ENCODE peak calls at places on chromosomes 11 and 22, in nine cellular contexts. U is iris pigment epithelial cell, L is Right ventricle myocardium superior, T is HTR-8/SVneo, P is NCI-H1105 treated with DMSO at 0.1 percent for 48 hours, O is GM23338, G is ACHN, R is coronary artery, M is nucleus accumbens. J is an unnamed sample.

GRCh38 chr22:24039046-24039445 is 27.9 kb downstream of the CABIN1 start:
- DNase-seq in R (no peak), G (no peak), L (no peak), O (no peak), P (no peak), T (no peak), M (no peak), U (peak), J (no peak)

GRCh38 chr22:26725012-26725676 is 67.8 kb downstream of the MIAT start:
- DNase-seq in O (no peak), M (no peak), G (no peak), U (peak), R (no peak), P (no peak), L (no peak), T (no peak), J (no peak)

GRCh38 chr11:73950869-73951710 is at the start of gene DNAJB13:
- DNase-seq in R (no peak), M (no peak), U (peak), O (peak), G (peak), L (peak), T (peak), P (peak), J (no peak)

GRCh38 chr11:45182902-45183301 is 36.5 kb downstream of the PRDM11 start:
- DNase-seq in M (no peak), O (peak), R (no peak), G (peak), P (peak), U (peak), L (no peak), T (no peak), J (no peak)

GRCh38 chr11:47863189-47863892 is 15.2 kb upstream of the NUP160 start:
- DNase-seq in U (peak), T (no peak), M (no peak), R (no peak), L (no peak), P (no peak), G (no peak), O (no peak), J (peak)

GRCh38 chr11:26134481-26135355 is 197.2 kb upstream of the ANO3 start:
- DNase-seq in L (no peak), P (peak), O (peak), R (no peak), U (peak), M (no peak), T (peak), G (peak), J (no peak)

GRCh38 chr11:86760577-86760976 is 39.8 kb upstream of the PRSS23 start:
- DNase-seq in O (no peak), P (no peak), L (no peak), U (peak), R (no peak), M (no peak), T (no peak), G (no peak), J (no peak)

GRCh38 chr11:116173946-116174911 is 598.6 kb downstream of the BUD13 start:
- DNase-seq in M (no peak), T (no peak), O (peak), L (no peak), U (no peak), G (no peak), P (no peak), R (peak), J (no peak)

GRCh38 chr11:17129003-17129402 is 51.5 kb upstream of the RPS13 start:
- DNase-seq in O (no peak), M (no peak), U (peak), P (no peak), T (no peak), L (no peak), R (no peak), G (no peak), J (peak)

GRCh38 chr11:103773059-103773458 is 263.4 kb upstream of the DDI1 start:
- DNase-seq in M (no peak), P (no peak), L (no peak), O (no peak), R (no peak), U (peak), G (no peak), T (no peak), J (peak)

GRCh38 chr11:1883342-1884122 is 8.2 kb downstream of the PRR33 start:
- DNase-seq in R (peak), G (no peak), U (no peak), O (no peak), M (no peak), T (no peak), L (no peak), P (no peak), J (no peak)

GRCh38 chr11:292211-293121 is 3.5 kb downstream of the PGGHG start:
- DNase-seq in R (no peak), M (no peak), P (no peak), G (no peak), T (no peak), O (no peak), U (no peak), L (peak), J (no peak)

GRCh38 chr11:15490535-15490934 is 375.8 kb downstream of the INSC start:
- DNase-seq in G (no peak), R (no peak), P (no peak), U (no peak), O (no peak), L (no peak), M (no peak), T (no peak), J (no peak)

GRCh38 chr11:91136631-91137030 is 913.8 kb upstream of the CHORDC1 start:
- DNase-seq in O (no peak), P (no peak), M (no peak), U (no peak), R (no peak), G (no peak), T (peak), L (no peak), J (no peak)

GRCh38 chr11:15142838-15143237 is 28.1 kb downstream of the INSC start:
- DNase-seq in O (no peak), P (no peak), G (no peak), L (no peak), T (no peak), R (no peak), U (no peak), M (no peak), J (no peak)

GRCh38 chr11:128613300-128613995 is 26.1 kb upstream of the ETS1 start:
- DNase-seq in R (no peak), P (no peak), G (no peak), M (no peak), L (no peak), T (no peak), O (no peak), U (no peak), J (no peak)

GRCh38 chr11:73135346-73136284 is 6.5 kb downstream of the FCHSD2 start:
- DNase-seq in O (no peak), U (no peak), T (no peak), R (no peak), L (no peak), P (no peak), G (no peak), M (no peak), J (no peak)

GRCh38 chr11:35165416-35166368 is 26.7 kb downstream of the CD44 start:
- DNase-seq in R (no peak), P (no peak), M (no peak), O (no peak), T (no peak), L (peak), U (peak), G (peak), J (no peak)

GRCh38 chr11:34603129-34604001 is 17.5 kb upstream of the EHF start:
- DNase-seq in T (no peak), P (no peak), M (no peak), L (no peak), R (no peak), G (no peak), O (no peak), U (no peak), J (no peak)

GRCh38 chr22:19329454-19329853 is 37.9 kb upstream of the CLTCL1 start:
- DNase-seq in M (no peak), U (no peak), O (no peak), R (no peak), T (no peak), P (no peak), G (no peak), L (no peak), J (no peak)

GRCh38 chr22:46331496-46331895 is 4.0 kb upstream of the TRMU start:
- DNase-seq in P (no peak), G (no peak), R (no peak), T (no peak), M (no peak), L (no peak), O (no peak), U (no peak), J (no peak)

GRCh38 chr11:45918331-45918941 is 759 bp upstream of the PEX16 start:
- DNase-seq in P (peak), U (peak), G (peak), R (peak), L (peak), M (peak), O (peak), T (peak), J (peak)

GRCh38 chr11:86162257-86162656 is 82.3 kb upstream of the EED start:
- DNase-seq in T (no peak), O (no peak), G (peak), P (no peak), L (peak), U (peak), M (no peak), R (no peak), J (peak)

GRCh38 chr22:45036154-45036553 is 26.3 kb upstream of the PHF21B start:
- DNase-seq in P (peak), O (no peak), L (no peak), U (no peak), T (no peak), R (no peak), M (no peak), G (no peak), J (no peak)

J was measured in skeletal muscle cell.